ENCODE peak calls at places on chromosomes 16 and 17, in nine cellular contexts. One of them, this sample, is unnamed.

GRCh38 chr16:12097523-12098428 is 121.2 kb downstream of the SNX29 start:
- DNase-seq in neural progenitor cell: peak
- DNase-seq in HCT116: no peak
- DNase-seq in CD8-positive, alpha-beta T cell: no peak
- DNase-seq in coronary artery: no peak
- DNase-seq in left lung: no peak
- DNase-seq in DND-41: no peak
- DNase-seq in body of pancreas: no peak
- DNase-seq in fibroblast of mammary gland: peak
- DNase-seq in this sample: no peak

GRCh38 chr16:83095926-83096692 is 469.3 kb downstream of the CDH13 start:
- DNase-seq in coronary artery: no peak
- DNase-seq in CD8-positive, alpha-beta T cell: no peak
- DNase-seq in body of pancreas: no peak
- DNase-seq in DND-41: no peak
- DNase-seq in left lung: no peak
- DNase-seq in fibroblast of mammary gland: peak
- DNase-seq in HCT116: no peak
- DNase-seq in neural progenitor cell: no peak
- DNase-seq in this sample: no peak

GRCh38 chr17:28973414-28973813 is 22.1 kb upstream of the PHF12 start:
- DNase-seq in left lung: peak
- DNase-seq in CD8-positive, alpha-beta T cell: no peak
- DNase-seq in neural progenitor cell: no peak
- DNase-seq in coronary artery: no peak
- DNase-seq in HCT116: no peak
- DNase-seq in fibroblast of mammary gland: peak
- DNase-seq in DND-41: no peak
- DNase-seq in body of pancreas: peak
- DNase-seq in this sample: peak

GRCh38 chr17:60534010-60534555 is 8.0 kb upstream of the APPBP2 start:
- DNase-seq in CD8-positive, alpha-beta T cell: no peak
- DNase-seq in fibroblast of mammary gland: peak
- DNase-seq in HCT116: no peak
- DNase-seq in DND-41: no peak
- DNase-seq in body of pancreas: no peak
- DNase-seq in left lung: no peak
- DNase-seq in neural progenitor cell: no peak
- DNase-seq in coronary artery: no peak
- DNase-seq in this sample: no peak

GRCh38 chr16:10980811-10981210 is 36.4 kb downstream of the CLEC16A start:
- DNase-seq in left lung: no peak
- DNase-seq in DND-41: no peak
- DNase-seq in neural progenitor cell: no peak
- DNase-seq in body of pancreas: no peak
- DNase-seq in fibroblast of mammary gland: no peak
- DNase-seq in HCT116: no peak
- DNase-seq in CD8-positive, alpha-beta T cell: no peak
- DNase-seq in coronary artery: no peak
- DNase-seq in this sample: no peak

GRCh38 chr17:43810823-43811222 is 22.1 kb downstream of the MPP3 start:
- DNase-seq in CD8-positive, alpha-beta T cell: no peak
- DNase-seq in coronary artery: peak
- DNase-seq in fibroblast of mammary gland: no peak
- DNase-seq in body of pancreas: no peak
- DNase-seq in HCT116: no peak
- DNase-seq in neural progenitor cell: no peak
- DNase-seq in left lung: no peak
- DNase-seq in DND-41: no peak
- DNase-seq in this sample: no peak

GRCh38 chr17:14202388-14203166 is 34.1 kb downstream of the CDRT15 start:
- DNase-seq in body of pancreas: no peak
- DNase-seq in DND-41: no peak
- DNase-seq in CD8-positive, alpha-beta T cell: no peak
- DNase-seq in HCT116: no peak
- DNase-seq in neural progenitor cell: no peak
- DNase-seq in fibroblast of mammary gland: no peak
- DNase-seq in coronary artery: no peak
- DNase-seq in left lung: no peak
- DNase-seq in this sample: no peak

GRCh38 chr17:35540589-35541404 is 3.3 kb upstream of the SLFN12L start:
- DNase-seq in left lung: peak
- DNase-seq in fibroblast of mammary gland: peak
- DNase-seq in DND-41: peak
- DNase-seq in HCT116: no peak
- DNase-seq in coronary artery: no peak
- DNase-seq in body of pancreas: no peak
- DNase-seq in CD8-positive, alpha-beta T cell: no peak
- DNase-seq in neural progenitor cell: no peak
- DNase-seq in this sample: peak

GRCh38 chr17:44164476-44164875 is 6.0 kb upstream of the ASB16 start:
- DNase-seq in left lung: no peak
- DNase-seq in HCT116: no peak
- DNase-seq in CD8-positive, alpha-beta T cell: no peak
- DNase-seq in coronary artery: no peak
- DNase-seq in neural progenitor cell: no peak
- DNase-seq in fibroblast of mammary gland: no peak
- DNase-seq in body of pancreas: no peak
- DNase-seq in DND-41: no peak
- DNase-seq in this sample: no peak

DNA sequence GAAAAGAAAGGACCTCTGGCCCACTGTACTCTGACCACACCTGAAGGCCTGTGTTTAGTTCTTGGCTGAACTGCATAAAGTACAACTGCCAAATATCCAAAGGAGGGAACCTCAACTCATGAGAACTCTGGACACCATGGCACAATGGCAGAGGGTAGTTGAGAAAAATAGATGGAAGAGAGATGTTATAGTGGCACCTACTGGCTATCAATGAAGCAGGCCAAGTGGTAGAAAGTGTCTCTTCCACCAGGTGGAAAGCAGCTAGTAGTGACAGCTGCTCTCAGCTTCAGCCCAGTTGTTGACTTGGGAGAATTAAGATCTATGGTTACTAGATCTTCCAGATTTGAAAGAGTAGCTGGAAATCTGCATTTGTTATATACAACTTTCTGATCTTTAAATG is 3.2 kb downstream of the MED31 start:
- DNase-seq in coronary artery: no peak
- DNase-seq in HCT116: no peak
- DNase-seq in fibroblast of mammary gland: peak
- DNase-seq in neural progenitor cell: no peak
- DNase-seq in DND-41: no peak
- DNase-seq in left lung: no peak
- DNase-seq in CD8-positive, alpha-beta T cell: no peak
- DNase-seq in body of pancreas: no peak
- DNase-seq in this sample: no peak
- TF ChIP-seq CTCF in coronary artery: no peak
- TF ChIP-seq CTCF in HCT116: peak
- TF ChIP-seq CTCF in fibroblast of mammary gland: peak
- TF ChIP-seq CTCF in neural progenitor cell: peak
- TF ChIP-seq CTCF in DND-41: peak
- TF ChIP-seq CTCF in left lung: no peak
- TF ChIP-seq CTCF in CD8-positive, alpha-beta T cell: peak
- TF ChIP-seq CTCF in body of pancreas: no peak
- TF ChIP-seq CTCF in this sample: no peak

GRCh38 chr17:49364119-49364518 is 2.1 kb upstream of the ZNF652 start:
- DNase-seq in HCT116: no peak
- DNase-seq in CD8-positive, alpha-beta T cell: no peak
- DNase-seq in DND-41: no peak
- DNase-seq in left lung: no peak
- DNase-seq in coronary artery: no peak
- DNase-seq in body of pancreas: no peak
- DNase-seq in neural progenitor cell: no peak
- DNase-seq in fibroblast of mammary gland: no peak
- DNase-seq in this sample: no peak
- TF ChIP-seq CTCF in HCT116: no peak
- TF ChIP-seq CTCF in CD8-positive, alpha-beta T cell: no peak
- TF ChIP-seq CTCF in DND-41: no peak
- TF ChIP-seq CTCF in left lung: no peak
- TF ChIP-seq CTCF in coronary artery: no peak
- TF ChIP-seq CTCF in body of pancreas: no peak
- TF ChIP-seq CTCF in neural progenitor cell: no peak
- TF ChIP-seq CTCF in fibroblast of mammary gland: no peak
- TF ChIP-seq CTCF in this sample: no peak

GRCh38 chr16:81478876-81479496 is 34.4 kb downstream of the CMIP start:
- DNase-seq in HCT116: no peak
- DNase-seq in left lung: peak
- DNase-seq in fibroblast of mammary gland: no peak
- DNase-seq in DND-41: no peak
- DNase-seq in neural progenitor cell: no peak
- DNase-seq in CD8-positive, alpha-beta T cell: no peak
- DNase-seq in coronary artery: no peak
- DNase-seq in body of pancreas: peak
- DNase-seq in this sample: peak
- TF ChIP-seq CTCF in HCT116: no peak
- TF ChIP-seq CTCF in left lung: no peak
- TF ChIP-seq CTCF in fibroblast of mammary gland: no peak
- TF ChIP-seq CTCF in DND-41: no peak
- TF ChIP-seq CTCF in neural progenitor cell: no peak
- TF ChIP-seq CTCF in CD8-positive, alpha-beta T cell: no peak
- TF ChIP-seq CTCF in coronary artery: no peak
- TF ChIP-seq CTCF in body of pancreas: no peak
- TF ChIP-seq CTCF in this sample: no peak

GRCh38 chr16:88634141-88634993 is 4.0 kb upstream of the IL17C start:
- DNase-seq in neural progenitor cell: peak
- DNase-seq in body of pancreas: no peak
- DNase-seq in left lung: peak
- DNase-seq in coronary artery: no peak
- DNase-seq in fibroblast of mammary gland: peak
- DNase-seq in CD8-positive, alpha-beta T cell: peak
- DNase-seq in DND-41: no peak
- DNase-seq in HCT116: no peak
- DNase-seq in this sample: peak

GRCh38 chr16:88631920-88632586 is 6.3 kb upstream of the IL17C start:
- DNase-seq in DND-41: no peak
- DNase-seq in body of pancreas: no peak
- DNase-seq in left lung: no peak
- DNase-seq in HCT116: no peak
- DNase-seq in fibroblast of mammary gland: no peak
- DNase-seq in neural progenitor cell: no peak
- DNase-seq in coronary artery: no peak
- DNase-seq in CD8-positive, alpha-beta T cell: no peak
- DNase-seq in this sample: no peak

GRCh38 chr16:88634994-88635670 is 3.2 kb upstream of the IL17C start:
- DNase-seq in HCT116: no peak
- DNase-seq in neural progenitor cell: no peak
- DNase-seq in DND-41: no peak
- DNase-seq in coronary artery: no peak
- DNase-seq in CD8-positive, alpha-beta T cell: no peak
- DNase-seq in left lung: no peak
- DNase-seq in body of pancreas: no peak
- DNase-seq in fibroblast of mammary gland: no peak
- DNase-seq in this sample: no peak

GRCh38 chr16:88632587-88632930 is 5.8 kb upstream of the IL17C start:
- DNase-seq in fibroblast of mammary gland: no peak
- DNase-seq in HCT116: no peak
- DNase-seq in DND-41: no peak
- DNase-seq in CD8-positive, alpha-beta T cell: no peak
- DNase-seq in neural progenitor cell: no peak
- DNase-seq in left lung: no peak
- DNase-seq in coronary artery: no peak
- DNase-seq in body of pancreas: no peak
- DNase-seq in this sample: no peak

GRCh38 chr16:88633684-88634140 is 4.7 kb upstream of the IL17C start:
- DNase-seq in left lung: no peak
- DNase-seq in CD8-positive, alpha-beta T cell: peak
- DNase-seq in DND-41: no peak
- DNase-seq in HCT116: no peak
- DNase-seq in neural progenitor cell: peak
- DNase-seq in body of pancreas: peak
- DNase-seq in coronary artery: no peak
- DNase-seq in fibroblast of mammary gland: peak
- DNase-seq in this sample: peak
- TF ChIP-seq CTCF in left lung: no peak
- TF ChIP-seq CTCF in CD8-positive, alpha-beta T cell: no peak
- TF ChIP-seq CTCF in DND-41: no peak
- TF ChIP-seq CTCF in HCT116: peak
- TF ChIP-seq CTCF in neural progenitor cell: peak
- TF ChIP-seq CTCF in body of pancreas: no peak
- TF ChIP-seq CTCF in coronary artery: no peak
- TF ChIP-seq CTCF in fibroblast of mammary gland: peak
- TF ChIP-seq CTCF in this sample: peak

DNA sequence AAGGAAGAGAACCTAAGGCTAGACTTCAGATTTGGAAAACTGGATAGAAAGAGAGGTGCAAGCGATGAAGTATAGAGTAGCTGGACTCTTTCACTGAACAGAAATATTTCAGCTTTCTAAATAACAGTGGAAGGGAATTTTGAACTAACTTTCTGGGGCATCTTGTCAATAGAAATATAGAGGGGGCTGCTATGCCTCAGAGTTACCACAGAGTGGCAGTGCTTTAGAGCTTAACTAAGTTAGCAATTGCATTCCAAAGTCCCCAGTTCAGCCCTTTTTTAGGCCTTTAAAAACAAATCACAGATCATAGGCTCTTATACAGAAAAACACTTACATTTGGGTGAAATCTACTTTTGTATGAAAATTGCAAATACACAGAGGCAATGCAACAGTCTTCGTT is 154.2 kb upstream of the CDH8 start:
- DNase-seq in body of pancreas: no peak
- DNase-seq in neural progenitor cell: peak
- DNase-seq in coronary artery: no peak
- DNase-seq in left lung: no peak
- DNase-seq in fibroblast of mammary gland: no peak
- DNase-seq in HCT116: no peak
- DNase-seq in DND-41: no peak
- DNase-seq in CD8-positive, alpha-beta T cell: no peak
- DNase-seq in this sample: no peak
- TF ChIP-seq CTCF in body of pancreas: peak
- TF ChIP-seq CTCF in neural progenitor cell: peak
- TF ChIP-seq CTCF in coronary artery: no peak
- TF ChIP-seq CTCF in left lung: no peak
- TF ChIP-seq CTCF in fibroblast of mammary gland: no peak
- TF ChIP-seq CTCF in HCT116: peak
- TF ChIP-seq CTCF in DND-41: peak
- TF ChIP-seq CTCF in CD8-positive, alpha-beta T cell: no peak
- TF ChIP-seq CTCF in this sample: peak

GRCh38 chr17:8986295-8986694 is 20.8 kb upstream of the PIK3R5 start:
- DNase-seq in body of pancreas: no peak
- DNase-seq in left lung: no peak
- DNase-seq in neural progenitor cell: no peak
- DNase-seq in DND-41: no peak
- DNase-seq in HCT116: no peak
- DNase-seq in CD8-positive, alpha-beta T cell: no peak
- DNase-seq in fibroblast of mammary gland: no peak
- DNase-seq in coronary artery: no peak
- DNase-seq in this sample: no peak
- TF ChIP-seq CTCF in body of pancreas: no peak
- TF ChIP-seq CTCF in left lung: no peak
- TF ChIP-seq CTCF in neural progenitor cell: no peak
- TF ChIP-seq CTCF in DND-41: peak
- TF ChIP-seq CTCF in HCT116: peak
- TF ChIP-seq CTCF in CD8-positive, alpha-beta T cell: peak
- TF ChIP-seq CTCF in fibroblast of mammary gland: peak
- TF ChIP-seq CTCF in coronary artery: no peak
- TF ChIP-seq CTCF in this sample: no peak